ENCODE peak calls at places on chromosomes 11 and 22, in four cellular contexts. F is right lobe of liver, A is ovary, V is fibroblast of lung. O is an unnamed sample. For H3K4me1, the result is how much of the 10 kb centered on the place peaks cover.

GRCh38 chr22:24247011-24247507 is 2.2 kb upstream of the GGT5 start:
- DNase-seq in V (no peak), F (no peak), A (no peak), O (no peak)

GRCh38 chr11:126753990-126754389 is 246.6 kb downstream of the KIRREL3 start:
- DNase-seq in V (no peak), F (no peak), A (no peak), O (no peak)

GRCh38 chr11:68271023-68271780 is 571 bp downstream of the C11orf24 start:
- DNase-seq in A (no peak), F (no peak), V (peak), O (peak)

GRCh38 chr11:119339581-119340334 is 925 bp downstream of the C1QTNF5 start:
- DNase-seq in V (peak), A (peak), F (peak), O (peak)

GRCh38 chr22:46908641-46909107 is 146.2 kb downstream of the TBC1D22A start:
- DNase-seq in F (no peak), A (no peak), V (no peak), O (no peak)

GRCh38 chr22:35421121-35421520 is 21.2 kb downstream of the MCM5 start:
- DNase-seq in F (no peak), A (no peak), V (no peak), O (peak)

GRCh38 chr11:67371549-67372231 is 1.7 kb downstream of the CLCF1 start:
- DNase-seq in A (no peak), V (peak), F (no peak), O (no peak)

GRCh38 chr11:46006418-46007070 is 84.1 kb downstream of the LARGE2 start:
- DNase-seq in F (no peak), V (peak), A (no peak), O (no peak)

GRCh38 chr11:8604078-8604723 is 10.2 kb upstream of the STK33 start:
- DNase-seq in V (peak), A (no peak), F (no peak), O (peak)

GRCh38 chr22:44307509-44308169 is 5.1 kb downstream of the SHISAL1 start:
- DNase-seq in V (peak), F (no peak), A (peak), O (peak)
- H3K4me1 ChIP-seq in V (under half), F (under half), A (under half), O (under half)

GRCh38 chr11:77069336-77069968 is 2.7 kb downstream of the CAPN5 start:
- DNase-seq in F (no peak), V (no peak), A (peak), O (no peak)
- H3K4me3 ChIP-seq in F (no peak), V (no peak), A (no peak), O (no peak)

GRCh38 chr11:3939651-3940190 is 84.3 kb downstream of the STIM1 start:
- DNase-seq in V (peak), F (no peak), A (no peak), O (no peak)

GRCh38 chr11:3942956-3943497 is 87.6 kb downstream of the STIM1 start:
- DNase-seq in V (no peak), F (no peak), A (no peak), O (no peak)

GRCh38 chr11:3939211-3939610 is 83.7 kb downstream of the STIM1 start:
- DNase-seq in A (no peak), F (no peak), V (peak), O (no peak)

GRCh38 chr11:3944198-3944597 is 88.7 kb downstream of the STIM1 start:
- DNase-seq in V (peak), A (no peak), F (no peak), O (no peak)

GRCh38 chr11:3942160-3942955 is 86.9 kb downstream of the STIM1 start:
- DNase-seq in F (no peak), V (no peak), A (no peak), O (no peak)
- H3K4me1 ChIP-seq in F (under half), V (under half), A (under half), O (half or more)

GRCh38 chr11:77093987-77094840 is 8.4 kb upstream of the OMP start:
- DNase-seq in V (no peak), F (peak), A (no peak), O (no peak)
- H3K4me3 ChIP-seq in V (no peak), F (no peak), A (no peak), O (no peak)

DNA sequence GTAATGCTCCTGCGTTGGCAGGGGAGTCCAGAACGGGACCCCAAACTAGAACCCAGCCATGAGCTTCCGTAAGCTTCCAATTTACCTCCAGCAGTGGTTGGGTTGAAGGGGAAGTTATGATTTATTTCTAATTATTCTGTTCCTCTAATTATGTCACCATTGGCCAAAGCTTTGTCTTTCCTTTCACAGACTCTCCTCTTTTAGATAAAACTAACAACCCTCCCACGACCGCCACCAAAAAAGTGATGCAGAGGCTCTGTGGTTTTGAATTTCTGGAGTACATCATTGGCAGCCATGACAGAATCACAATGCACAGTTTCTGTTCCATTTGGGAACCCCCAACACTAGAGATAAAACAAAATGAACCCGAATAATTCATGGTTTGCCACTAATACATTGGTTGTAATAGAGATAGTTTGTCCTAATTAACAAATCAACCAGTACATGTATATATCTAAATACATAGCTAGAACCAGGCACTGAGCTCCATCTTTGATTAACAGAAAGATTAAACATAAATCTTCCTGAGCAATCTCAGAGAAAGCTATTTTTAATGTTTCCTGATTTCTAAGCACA is 64.3 kb downstream of the ETS1 start:
- DNase-seq in V (no peak), A (no peak), F (no peak), O (no peak)
- H3K4me1 ChIP-seq in V (under half), A (under half), F (under half), O (half or more)

GRCh38 chr11:20364412-20364792 is 888 bp downstream of the HTATIP2 start:
- DNase-seq in A (peak), V (no peak), F (no peak), O (no peak)
- H3K4me3 ChIP-seq in A (peak), V (peak), F (peak), O (peak)

DNA sequence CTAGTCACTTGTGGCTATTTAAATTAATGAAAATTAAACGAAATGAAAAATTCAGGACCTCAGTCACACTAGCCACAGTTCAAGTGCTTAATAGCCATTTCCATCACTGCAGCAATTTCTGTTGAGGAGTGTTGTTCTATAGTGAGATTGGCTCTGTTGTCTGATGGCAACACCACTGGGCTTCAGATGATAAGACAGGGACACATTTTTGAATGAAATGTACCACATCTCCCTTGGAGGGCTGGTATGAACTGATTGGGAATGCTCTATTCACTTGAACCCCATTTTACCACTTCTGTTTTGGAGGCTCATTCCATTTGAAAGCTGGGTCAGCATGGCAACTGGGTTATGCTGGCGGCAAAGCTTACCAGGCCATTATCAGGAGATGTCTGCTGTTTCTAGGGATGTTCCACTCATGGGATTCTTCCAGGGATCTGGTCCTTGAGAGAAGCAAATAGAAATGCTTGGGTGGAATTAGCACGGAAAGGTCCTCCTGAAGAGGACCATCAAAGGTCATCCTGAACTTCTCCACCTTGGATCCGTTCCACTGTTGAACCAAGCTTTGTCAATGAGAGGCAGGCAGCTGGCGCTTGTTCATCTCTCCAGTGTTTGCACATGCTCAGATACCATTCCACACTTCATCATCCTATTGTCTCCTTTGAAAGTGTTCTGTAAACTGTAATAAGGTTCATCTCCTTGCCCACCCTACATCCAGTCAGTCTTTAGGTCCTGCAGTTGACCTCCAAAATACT is 7.6 kb downstream of the AMOTL1 start:
- DNase-seq in V (no peak), F (peak), A (no peak), O (no peak)
- H3K4me1 ChIP-seq in V (under half), F (under half), A (under half), O (under half)

DNA sequence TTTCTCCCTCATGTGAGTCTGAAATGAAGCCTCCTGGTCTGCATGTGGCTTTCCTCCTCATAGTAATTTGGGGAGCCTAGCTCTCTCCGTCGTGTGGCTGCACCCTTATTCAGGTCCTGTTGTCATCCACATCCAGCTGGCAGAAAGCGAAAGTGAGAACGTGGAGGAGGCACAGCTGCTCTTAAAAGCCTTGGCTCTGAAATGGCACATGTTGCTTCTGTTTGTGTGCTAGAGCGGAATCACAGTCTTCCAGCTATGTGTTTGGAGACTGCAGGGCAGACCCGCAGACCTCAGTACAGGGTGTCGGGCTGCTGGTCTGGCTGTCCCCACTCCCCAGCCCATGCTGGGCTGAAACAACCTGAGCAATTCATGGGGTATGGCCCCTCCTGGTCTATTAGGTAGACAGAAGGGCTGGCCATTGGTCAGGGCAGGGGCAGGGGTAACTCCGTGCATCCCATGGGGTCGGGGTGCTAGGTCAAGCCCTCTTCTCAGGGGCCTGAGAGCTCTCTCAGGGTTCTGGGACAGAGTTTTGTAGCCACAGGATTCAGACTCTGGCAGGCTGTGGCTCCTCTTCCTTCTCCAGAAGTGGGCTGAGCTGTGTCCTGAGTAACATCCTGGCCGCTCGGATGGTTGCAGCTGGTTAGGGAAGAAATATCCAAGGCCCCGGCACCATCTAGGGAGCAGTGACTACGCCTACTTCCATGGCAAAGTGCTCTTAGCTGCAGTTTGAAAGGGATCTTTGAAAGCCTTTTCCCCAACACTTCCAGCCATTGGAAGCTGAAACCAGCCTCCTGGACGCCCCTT is 50.6 kb downstream of the C11orf96 start:
- DNase-seq in V (peak), A (peak), F (no peak), O (no peak)
- H3K4me3 ChIP-seq in V (no peak), A (no peak), F (no peak), O (no peak)

GRCh38 chr11:73330569-73331093 is 22.6 kb downstream of the ARHGEF17 start:
- DNase-seq in V (peak), F (no peak), A (no peak), O (no peak)
- H3K4me1 ChIP-seq in V (half or more), F (under half), A (under half), O (under half)

O was measured in left lung.